ENCODE peak calls at places on chromosomes 16 and 17, in five cellular contexts. I is kidney, G is fibroblast of the aortic adventitia, A is cerebellar nuclear complex, Q is sciatic nerve. B is an unnamed sample.
A peak's percentile ranks its signal among the peaks of the same experiment; 100 is the strongest.

GRCh38 chr16:46745594-46745993 is 2.5 kb downstream of the MYLK3 start:
- DNase-seq in I (no peak), G (no peak), A (no peak), Q (peak; percentile 8), B (no peak)

GRCh38 chr17:73430848-73431247 is 119.0 kb upstream of the CDC42EP4 start:
- DNase-seq in I (peak; percentile 39), G (peak; percentile 2), A (peak; percentile 53), Q (no peak), B (no peak)

GRCh38 chr17:77959216-77959925 is 868 bp downstream of the TNRC6C start:
- DNase-seq in I (no peak), G (peak; percentile 34), A (no peak), Q (no peak), B (peak; percentile 54)

GRCh38 chr17:19753661-19754463 is 5.8 kb upstream of the ALDH3A1 start:
- DNase-seq in I (no peak), G (no peak), A (peak; percentile 11), Q (peak; percentile 56), B (peak; percentile 34)

GRCh38 chr17:82230627-82231311 is 1.9 kb downstream of the SLC16A3 start:
- DNase-seq in I (peak; percentile 96), G (peak; percentile 75), A (no peak), Q (peak; percentile 94), B (peak; percentile 95)

GRCh38 chr16:11797957-11798299 is 870 bp upstream of the ZC3H7A start:
- DNase-seq in I (no peak), G (no peak), A (no peak), Q (no peak), B (no peak)

GRCh38 chr16:9139965-9140364 is 48.5 kb downstream of the HAPSTR1 start:
- DNase-seq in I (no peak), G (peak; percentile 31), A (no peak), Q (no peak), B (peak; percentile 40)

GRCh38 chr17:71809537-71809936 is 311.3 kb upstream of the SOX9 start:
- DNase-seq in I (no peak), G (no peak), A (no peak), Q (no peak), B (no peak)

GRCh38 chr17:6162216-6162615 is 92.0 kb downstream of the WSCD1 start:
- DNase-seq in I (no peak), G (no peak), A (no peak), Q (no peak), B (no peak)